ENCODE peak calls at places on chromosomes 3 and 15, in five cellular contexts. M is prostate gland, B is pancreas, I is neural progenitor cell, C is K562. D is an unnamed sample.

GRCh38 chr3:72395654-72396415 is 452.4 kb downstream of the SHQ1 start:
- DNase-seq in M (no peak), B (no peak), I (no peak), C (no peak), D (no peak)

GRCh38 chr15:99135194-99135593 is 30.3 kb downstream of the SYNM start:
- DNase-seq in M (no peak), B (no peak), I (no peak), C (no peak), D (no peak)

GRCh38 chr3:69510481-69511031 is 124.7 kb upstream of the FRMD4B start:
- DNase-seq in M (no peak), B (no peak), I (no peak), C (no peak), D (no peak)

GRCh38 chr3:120498947-120499346 is 48.2 kb upstream of the FSTL1 start:
- DNase-seq in M (no peak), B (no peak), I (peak), C (no peak), D (no peak)

GRCh38 chr3:98592345-98592935 is 971 bp downstream of the CPOX start:
- DNase-seq in M (no peak), B (no peak), I (no peak), C (no peak), D (no peak)

GRCh38 chr3:131711114-131711786 is 208.5 kb upstream of the MRPL3 start:
- DNase-seq in M (no peak), B (no peak), I (no peak), C (no peak), D (no peak)

GRCh38 chr3:162704238-162704637 is 1207.6 kb downstream of the OTOL1 start:
- DNase-seq in M (no peak), B (no peak), I (no peak), C (no peak), D (no peak)

GRCh38 chr15:26475554-26475953 is 297.3 kb downstream of the GABRB3 start:
- DNase-seq in M (no peak), B (no peak), I (no peak), C (no peak), D (no peak)

GRCh38 chr15:39543651-39544050 is 37.2 kb upstream of the THBS1 start:
- DNase-seq in M (no peak), B (no peak), I (peak), C (peak), D (no peak)

GRCh38 chr15:80152180-80152895 is 461 bp upstream of the FAH start:
- DNase-seq in M (peak), B (peak), I (peak), C (peak), D (peak)
- H3K27ac ChIP-seq in M (peak), B (peak), I (no peak), C (peak), D (peak)

DNA sequence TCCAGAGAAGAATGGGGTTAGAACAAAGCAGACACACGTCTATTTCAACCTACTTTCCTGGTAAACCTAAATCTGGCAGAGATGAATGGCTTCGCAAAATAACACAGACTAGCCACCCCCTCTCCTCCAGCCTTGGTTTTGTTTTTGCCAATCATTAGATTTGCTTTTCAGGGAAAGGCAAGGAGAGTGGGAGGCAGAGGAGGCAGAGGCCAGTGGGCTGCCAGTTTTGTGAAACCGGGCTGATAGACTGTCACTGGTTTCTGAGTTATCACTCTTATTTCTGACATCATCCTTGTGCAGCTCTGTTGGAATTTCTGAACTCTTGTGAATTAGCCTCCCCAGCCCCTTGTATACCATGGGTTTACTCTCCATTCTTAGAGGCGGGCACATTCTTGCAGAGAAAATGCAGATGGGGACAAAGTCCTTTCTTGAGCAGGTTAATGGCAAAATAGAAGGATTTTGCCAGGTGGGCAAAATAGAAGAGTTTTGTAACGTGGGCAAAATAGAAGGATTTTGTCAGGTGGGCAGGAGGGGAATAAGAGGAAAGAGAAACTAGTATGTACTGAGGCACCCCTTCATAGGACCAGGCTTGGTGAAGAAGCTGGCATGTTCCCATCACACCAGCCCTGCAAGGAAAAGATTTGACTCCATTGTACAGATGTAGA is 3.2 kb upstream of the FEM1B start:
- DNase-seq in M (no peak), B (no peak), I (no peak), C (no peak), D (no peak)
- H3K27ac ChIP-seq in M (peak), B (no peak), I (no peak), C (no peak), D (peak)

DNA sequence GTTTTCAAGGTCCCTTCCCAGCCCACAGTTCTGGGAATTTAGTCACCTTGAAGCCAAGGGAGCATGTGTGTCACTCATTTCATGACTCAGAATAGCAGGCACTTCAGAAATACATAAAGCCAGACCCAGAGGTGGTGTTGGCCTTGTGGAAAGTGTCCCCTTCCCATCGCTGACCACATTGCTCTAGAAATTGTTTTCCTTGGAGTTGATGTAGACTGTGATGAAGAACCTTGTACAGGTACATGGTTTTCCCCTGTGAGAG is 158.8 kb downstream of the SLCO3A1 start:
- DNase-seq in M (no peak), B (peak), I (no peak), C (no peak), D (no peak)
- H3K27ac ChIP-seq in M (no peak), B (no peak), I (no peak), C (no peak), D (no peak)

GRCh38 chr3:158936530-158937113 is 134.8 kb downstream of the MFSD1 start:
- DNase-seq in M (no peak), B (no peak), I (peak), C (no peak), D (no peak)
- H3K27ac ChIP-seq in M (no peak), B (no peak), I (peak), C (no peak), D (no peak)

DNA sequence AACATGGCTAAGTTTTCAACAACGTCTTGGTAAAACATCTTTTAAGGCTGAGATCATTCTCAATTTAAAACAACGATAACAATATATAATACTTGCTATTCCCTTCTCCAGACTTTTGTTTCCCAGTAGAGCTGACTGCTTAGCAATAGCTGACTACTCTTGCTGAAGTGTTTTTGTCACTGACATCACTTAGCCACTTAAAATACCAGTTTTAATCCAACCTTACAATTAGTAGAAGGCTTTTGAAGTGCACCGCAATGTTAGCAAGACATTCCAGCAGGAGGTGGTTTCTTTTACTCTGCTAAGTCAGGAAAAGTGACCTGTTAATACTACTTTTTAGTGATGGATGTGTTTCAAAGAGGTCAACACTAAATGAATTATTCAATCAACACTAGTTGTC is 28.7 kb upstream of the GBE1 start:
- DNase-seq in M (no peak), B (no peak), I (peak), C (no peak), D (no peak)
- H3K27ac ChIP-seq in M (no peak), B (no peak), I (no peak), C (no peak), D (no peak)